ENCODE peak calls at places on chromosome 18, in four cellular contexts. One of them, this sample, is unnamed.

GRCh38 chr18:36411745-36412168 is 114.2 kb downstream of the FHOD3 start:
- DNase-seq in GM12891: no peak
- DNase-seq in GM12878: no peak
- DNase-seq in K562: peak; percentile 49
- DNase-seq in this sample: no peak

GRCh38 chr18:74498712-74499629 is 2.8 kb downstream of the CNDP2 start:
- DNase-seq in GM12878: peak; percentile 56
- DNase-seq in K562: no peak
- DNase-seq in GM12891: peak; percentile 58
- DNase-seq in this sample: peak; percentile 92

GRCh38 chr18:55500316-55501086 is 87.5 kb downstream of the TCF4 start:
- DNase-seq in GM12878: no peak
- DNase-seq in GM12891: no peak
- DNase-seq in K562: no peak
- DNase-seq in this sample: no peak

GRCh38 chr18:10518595-10519273 is 7.1 kb upstream of the NAPG start:
- DNase-seq in GM12878: no peak
- DNase-seq in K562: peak; percentile 33
- DNase-seq in GM12891: no peak
- DNase-seq in this sample: peak; percentile 43

GRCh38 chr18:32470136-32470712 is 458 bp downstream of the GAREM1 start:
- DNase-seq in K562: no peak
- DNase-seq in GM12878: no peak
- DNase-seq in GM12891: peak; percentile 13
- DNase-seq in this sample: no peak

GRCh38 chr18:13568443-13569392 is 157.6 kb downstream of the FAM210A start:
- DNase-seq in K562: no peak
- DNase-seq in GM12891: no peak
- DNase-seq in GM12878: peak; percentile 74
- DNase-seq in this sample: no peak

GRCh38 chr18:73564073-73564472 is 583.6 kb downstream of the FBXO15 start:
- DNase-seq in K562: no peak
- DNase-seq in GM12891: no peak
- DNase-seq in GM12878: no peak
- DNase-seq in this sample: no peak

GRCh38 chr18:44744206-44745180 is 63.8 kb downstream of the SETBP1 start:
- DNase-seq in GM12878: no peak
- DNase-seq in K562: peak; percentile 12
- DNase-seq in GM12891: no peak
- DNase-seq in this sample: no peak

GRCh38 chr18:51857989-51858388 is 482.0 kb upstream of the DCC start:
- DNase-seq in GM12891: no peak
- DNase-seq in GM12878: no peak
- DNase-seq in K562: no peak
- DNase-seq in this sample: no peak

GRCh38 chr18:75526038-75526437 is 98.5 kb upstream of the SMIM21 start:
- DNase-seq in GM12891: no peak
- DNase-seq in K562: no peak
- DNase-seq in GM12878: no peak
- DNase-seq in this sample: no peak

GRCh38 chr18:11997466-11997865 is 16.2 kb downstream of the IMPA2 start:
- DNase-seq in GM12878: no peak
- DNase-seq in K562: no peak
- DNase-seq in GM12891: no peak
- DNase-seq in this sample: no peak

GRCh38 chr18:616380-616995 is 19.7 kb downstream of the CLUL1 start:
- DNase-seq in GM12891: no peak
- DNase-seq in K562: peak; percentile 58
- DNase-seq in GM12878: no peak
- DNase-seq in this sample: peak; percentile 22

GRCh38 chr18:74163019-74163656 is 14.8 kb downstream of the TIMM21 start:
- DNase-seq in GM12891: no peak
- DNase-seq in GM12878: no peak
- DNase-seq in K562: no peak
- DNase-seq in this sample: peak; percentile 65

GRCh38 chr18:4270016-4270415 is 185.1 kb downstream of the DLGAP1 start:
- DNase-seq in K562: no peak
- DNase-seq in GM12878: peak; percentile 60
- DNase-seq in GM12891: no peak
- DNase-seq in this sample: no peak

GRCh38 chr18:58349650-58350049 is 279.2 kb downstream of the ALPK2 start:
- DNase-seq in K562: no peak
- DNase-seq in GM12878: no peak
- DNase-seq in GM12891: no peak
- DNase-seq in this sample: no peak

GRCh38 chr18:49495074-49495473 is 8.0 kb upstream of the C18orf32 start:
- DNase-seq in GM12878: no peak
- DNase-seq in K562: no peak
- DNase-seq in GM12891: no peak
- DNase-seq in this sample: no peak
- TF ChIP-seq SPI1 in GM12878: no peak
- TF ChIP-seq SPI1 in K562: no peak
- TF ChIP-seq SPI1 in GM12891: no peak
- TF ChIP-seq SPI1 in this sample: no peak

GRCh38 chr18:33716061-33716683 is 138.2 kb downstream of the ASXL3 start:
- DNase-seq in K562: no peak
- DNase-seq in GM12891: no peak
- DNase-seq in GM12878: no peak
- DNase-seq in this sample: peak; percentile 7

GRCh38 chr18:33710269-33710668 is 132.2 kb downstream of the ASXL3 start:
- DNase-seq in GM12891: no peak
- DNase-seq in GM12878: no peak
- DNase-seq in K562: no peak
- DNase-seq in this sample: no peak

GRCh38 chr18:33706391-33706790 is 128.4 kb downstream of the ASXL3 start:
- DNase-seq in GM12878: no peak
- DNase-seq in K562: no peak
- DNase-seq in GM12891: no peak
- DNase-seq in this sample: no peak

GRCh38 chr18:33708876-33709275 is 130.9 kb downstream of the ASXL3 start:
- DNase-seq in GM12878: no peak
- DNase-seq in K562: no peak
- DNase-seq in GM12891: no peak
- DNase-seq in this sample: no peak

GRCh38 chr18:33711514-33711913 is 133.5 kb downstream of the ASXL3 start:
- DNase-seq in K562: no peak
- DNase-seq in GM12878: no peak
- DNase-seq in GM12891: no peak
- DNase-seq in this sample: no peak
- TF ChIP-seq SPI1 in K562: no peak
- TF ChIP-seq SPI1 in GM12878: no peak
- TF ChIP-seq SPI1 in GM12891: no peak
- TF ChIP-seq SPI1 in this sample: no peak

DNA sequence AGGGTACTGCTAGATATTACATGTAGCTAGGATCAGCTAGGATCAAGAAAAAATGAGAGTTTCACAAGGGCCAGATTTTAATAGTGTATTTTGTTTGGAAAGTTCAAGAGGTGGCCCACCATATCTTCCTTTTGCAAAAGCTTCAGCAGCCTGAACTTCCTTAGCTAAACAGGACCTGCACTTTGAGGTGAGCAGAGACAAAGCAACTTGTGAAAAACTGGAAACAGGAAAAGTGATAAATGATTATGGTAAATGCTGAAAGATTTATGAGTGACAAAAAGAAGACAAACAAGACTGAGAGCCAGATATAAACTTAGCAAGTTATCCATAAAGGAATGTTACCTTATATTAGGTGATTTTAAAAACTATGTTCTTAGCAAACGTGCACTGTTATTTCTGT is 123.6 kb downstream of the ZNF521 start:
- DNase-seq in GM12891: no peak
- DNase-seq in K562: no peak
- DNase-seq in GM12878: no peak
- DNase-seq in this sample: no peak
- TF ChIP-seq SPI1 in GM12891: no peak
- TF ChIP-seq SPI1 in K562: no peak
- TF ChIP-seq SPI1 in GM12878: no peak
- TF ChIP-seq SPI1 in this sample: no peak

DNA sequence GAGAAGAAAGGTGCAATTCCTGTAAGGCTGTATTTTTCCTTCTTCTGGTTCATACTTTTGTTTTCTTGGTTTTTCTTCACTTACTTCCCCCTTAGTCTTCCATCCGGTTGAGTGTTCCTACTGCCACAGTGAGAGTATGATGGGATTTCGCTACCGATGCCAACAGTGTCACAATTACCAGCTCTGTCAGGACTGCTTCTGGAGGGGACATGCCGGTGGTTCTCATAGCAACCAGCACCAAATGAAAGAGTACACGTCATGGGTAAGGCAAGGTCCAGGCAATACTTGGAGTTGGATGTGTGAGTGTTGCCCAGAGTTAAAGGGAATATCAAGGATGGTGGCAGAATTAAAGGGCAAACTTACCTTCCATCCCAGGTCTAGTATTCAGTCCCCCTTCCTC is 108.0 kb downstream of the DTNA start:
- DNase-seq in K562: no peak
- DNase-seq in GM12891: no peak
- DNase-seq in GM12878: no peak
- DNase-seq in this sample: no peak
- TF ChIP-seq SPI1 in K562: no peak
- TF ChIP-seq SPI1 in GM12891: no peak
- TF ChIP-seq SPI1 in GM12878: no peak
- TF ChIP-seq SPI1 in this sample: no peak

GRCh38 chr18:3059272-3059671 is 46.3 kb upstream of the LPIN2 start:
- DNase-seq in GM12891: no peak
- DNase-seq in K562: no peak
- DNase-seq in GM12878: no peak
- DNase-seq in this sample: no peak
- TF ChIP-seq SPI1 in GM12891: no peak
- TF ChIP-seq SPI1 in K562: no peak
- TF ChIP-seq SPI1 in GM12878: no peak
- TF ChIP-seq SPI1 in this sample: no peak

DNA sequence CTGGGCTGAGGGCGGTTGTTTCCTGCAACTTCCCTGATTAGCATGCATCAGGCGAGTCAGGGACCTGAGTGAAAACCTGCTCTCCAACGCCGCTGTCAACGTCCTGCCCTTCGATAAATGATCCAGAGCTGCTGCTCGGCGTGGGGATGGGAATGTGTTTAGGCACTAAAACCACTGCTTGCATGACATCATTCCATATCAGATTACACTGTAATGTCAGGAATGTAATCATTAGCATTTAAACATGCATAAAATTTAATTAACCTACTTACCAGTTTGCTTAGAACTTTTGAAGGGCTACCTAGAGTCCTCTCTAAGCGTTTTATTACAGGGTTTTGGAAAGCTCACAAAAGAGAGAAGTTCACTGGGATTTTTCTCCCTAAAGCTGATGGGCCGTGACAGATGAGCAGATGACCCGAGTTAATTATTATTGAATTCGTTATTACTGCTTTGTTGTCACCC is 685.6 kb upstream of the SALL3 start:
- DNase-seq in GM12891: no peak
- DNase-seq in GM12878: no peak
- DNase-seq in K562: no peak
- DNase-seq in this sample: no peak
- TF ChIP-seq SPI1 in GM12891: no peak
- TF ChIP-seq SPI1 in GM12878: no peak
- TF ChIP-seq SPI1 in K562: no peak
- TF ChIP-seq SPI1 in this sample: no peak

GRCh38 chr18:62788891-62789290 is 73.5 kb downstream of the PHLPP1 start:
- DNase-seq in K562: no peak
- DNase-seq in GM12878: no peak
- DNase-seq in GM12891: no peak
- DNase-seq in this sample: no peak
- TF ChIP-seq SPI1 in K562: no peak
- TF ChIP-seq SPI1 in GM12878: no peak
- TF ChIP-seq SPI1 in GM12891: no peak
- TF ChIP-seq SPI1 in this sample: no peak

DNA sequence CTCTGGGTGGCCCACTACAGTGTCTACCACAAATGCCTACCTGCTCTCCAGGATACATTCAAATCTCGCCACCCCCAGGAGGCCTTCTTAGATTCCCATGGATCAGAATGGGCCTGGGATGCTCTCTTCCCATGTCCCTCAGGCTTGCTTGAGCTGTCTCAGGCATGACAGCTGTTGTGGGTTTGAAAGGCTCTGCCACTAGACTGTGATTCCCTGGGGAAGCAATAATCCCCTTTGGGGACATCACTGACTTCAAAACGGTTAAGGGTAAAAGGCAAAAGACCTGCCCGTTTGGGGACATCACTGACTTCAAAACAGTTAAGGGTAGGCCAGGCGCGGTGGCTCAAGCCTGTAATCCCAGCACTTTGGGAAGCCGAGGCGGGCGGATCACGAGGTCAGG is 35.8 kb upstream of the ZNF516 start:
- DNase-seq in K562: no peak
- DNase-seq in GM12878: no peak
- DNase-seq in GM12891: no peak
- DNase-seq in this sample: no peak
- TF ChIP-seq SPI1 in K562: no peak
- TF ChIP-seq SPI1 in GM12878: no peak
- TF ChIP-seq SPI1 in GM12891: no peak
- TF ChIP-seq SPI1 in this sample: no peak

GRCh38 chr18:53664575-53664974 is 559.9 kb downstream of the MBD2 start:
- DNase-seq in GM12878: no peak
- DNase-seq in GM12891: no peak
- DNase-seq in K562: no peak
- DNase-seq in this sample: no peak

GRCh38 chr18:53657257-53657656 is 567.2 kb downstream of the MBD2 start:
- DNase-seq in K562: no peak
- DNase-seq in GM12891: no peak
- DNase-seq in GM12878: no peak
- DNase-seq in this sample: no peak

DNA sequence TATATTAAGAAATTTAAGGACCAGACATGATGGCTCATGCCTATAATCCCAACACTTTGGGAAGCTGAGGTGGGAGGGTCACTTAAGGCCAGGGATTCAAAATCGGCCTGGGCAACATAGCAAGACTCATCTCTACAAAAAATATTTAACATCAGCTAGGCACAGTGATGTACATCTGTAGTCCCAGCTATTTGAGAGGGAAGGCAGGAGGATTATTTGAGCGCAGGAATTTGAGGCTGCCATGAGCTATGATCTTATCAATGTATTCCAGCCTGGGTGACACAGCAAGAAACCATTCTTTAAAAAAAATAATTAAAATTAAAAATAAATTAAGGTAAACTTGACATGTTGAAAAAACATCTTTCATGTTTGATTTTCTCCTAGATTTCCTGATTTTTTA is 564.2 kb downstream of the MBD2 start:
- DNase-seq in GM12891: no peak
- DNase-seq in GM12878: no peak
- DNase-seq in K562: no peak
- DNase-seq in this sample: no peak
- TF ChIP-seq SPI1 in GM12891: no peak
- TF ChIP-seq SPI1 in GM12878: no peak
- TF ChIP-seq SPI1 in K562: no peak
- TF ChIP-seq SPI1 in this sample: no peak

GRCh38 chr18:40534748-40535147 is 1420.3 kb upstream of the PIK3C3 start:
- DNase-seq in GM12891: no peak
- DNase-seq in K562: no peak
- DNase-seq in GM12878: no peak
- DNase-seq in this sample: no peak
- TF ChIP-seq SPI1 in GM12891: no peak
- TF ChIP-seq SPI1 in K562: no peak
- TF ChIP-seq SPI1 in GM12878: no peak
- TF ChIP-seq SPI1 in this sample: no peak

This sample was measured in HL-60.